ENCODE peak calls at places on chromosomes 13 and 19, in nine cellular contexts. Z is breast epithelium; C is GM12878; K is HFF-Myc; T is CD8-positive, alpha-beta T cell; X is fibroblast of lung; G is natural killer cell; I is brain microvascular endothelial cell; M is Peyer's patch. H is an unnamed sample.
A peak's percentile ranks its signal among the peaks of the same experiment; 100 is the strongest.

GRCh38 chr13:59266478-59267063 is 897.2 kb downstream of the DIAPH3 start:
- DNase-seq in Z (no peak), K (no peak), X (no peak), M (no peak), I (no peak), C (no peak), T (no peak), G (no peak), H (no peak)

GRCh38 chr13:69296130-69296529 is 811.5 kb upstream of the ATXN8OS start:
- DNase-seq in C (no peak), T (no peak), M (no peak), K (no peak), G (no peak), I (no peak), Z (no peak), X (no peak), H (no peak)

GRCh38 chr19:10389863-10390262 is 9.5 kb upstream of the TYK2 start:
- DNase-seq in I (no peak), T (no peak), C (no peak), M (no peak), K (no peak), Z (no peak), G (no peak), X (no peak), H (peak; percentile 18)

GRCh38 chr19:35124098-35125060 is 8.8 kb downstream of the FXYD3 start:
- DNase-seq in Z (peak; percentile 88), X (peak; percentile 91), K (peak; percentile 71), G (peak; percentile 75), C (peak; percentile 76), I (peak; percentile 81), M (peak; percentile 81), T (peak; percentile 80), H (peak; percentile 96)

GRCh38 chr13:100098445-100099116 is 9.7 kb downstream of the PCCA start:
- DNase-seq in T (no peak), K (no peak), Z (no peak), X (peak; percentile 16), I (no peak), C (no peak), G (no peak), M (no peak), H (no peak)

GRCh38 chr13:94579063-94579462 is 16.9 kb downstream of the TGDS start:
- DNase-seq in G (no peak), K (no peak), Z (no peak), I (no peak), T (no peak), C (no peak), X (no peak), M (no peak), H (no peak)

GRCh38 chr19:18418725-18419194 is 438 bp upstream of the SSBP4 start:
- DNase-seq in G (peak; percentile 64), T (no peak), K (no peak), I (no peak), Z (no peak), X (no peak), C (no peak), M (no peak), H (no peak)

GRCh38 chr13:53004605-53005004 is 24.0 kb upstream of the OLFM4 start:
- DNase-seq in Z (no peak), M (no peak), C (no peak), X (no peak), I (no peak), K (no peak), T (no peak), G (no peak), H (no peak)

GRCh38 chr13:66624302-66624701 is 605.8 kb downstream of the PCDH9 start:
- DNase-seq in G (no peak), M (no peak), X (no peak), C (no peak), K (no peak), I (no peak), Z (no peak), T (no peak), H (no peak)

GRCh38 chr19:6092329-6093286 is 17.7 kb downstream of the RFX2 start:
- DNase-seq in T (no peak), K (no peak), I (peak; percentile 73), M (no peak), G (no peak), Z (peak; percentile 88), C (no peak), X (peak; percentile 71), H (no peak)

GRCh38 chr13:99215466-99215865 is 14.8 kb downstream of the UBAC2 start:
- DNase-seq in Z (no peak), C (no peak), M (peak; percentile 49), G (peak; percentile 46), I (no peak), K (no peak), T (peak; percentile 53), X (no peak), H (no peak)

GRCh38 chr19:5086725-5087439 is 118.0 kb downstream of the KDM4B start:
- DNase-seq in I (no peak), M (no peak), X (no peak), T (no peak), K (no peak), C (no peak), G (no peak), Z (no peak), H (no peak)

GRCh38 chr13:67353891-67354459 is 123.8 kb upstream of the PCDH9 start:
- DNase-seq in K (no peak), I (no peak), T (no peak), C (no peak), M (no peak), G (no peak), Z (no peak), X (peak; percentile 39), H (no peak)

GRCh38 chr13:31209172-31209818 is 9.5 kb downstream of the B3GLCT start:
- DNase-seq in G (no peak), X (peak; percentile 46), K (no peak), M (no peak), C (no peak), Z (peak; percentile 18), I (no peak), T (no peak), H (no peak)

GRCh38 chr19:2221918-2222317 is 14.2 kb downstream of the PLEKHJ1 start:
- DNase-seq in C (no peak), T (no peak), Z (no peak), G (no peak), K (no peak), M (no peak), X (no peak), I (no peak), H (no peak)
- TF ChIP-seq CTCF in C (peak; percentile 22), T (no peak), Z (no peak), G (no peak), K (no peak), M (no peak), X (peak; percentile 20), I (peak; percentile 63), H (no peak)

GRCh38 chr19:28980236-28980868 is 232.6 kb downstream of the UQCRFS1 start:
- DNase-seq in K (no peak), C (no peak), Z (no peak), M (no peak), T (no peak), I (peak; percentile 45), X (no peak), G (no peak), H (no peak)
- TF ChIP-seq CTCF in K (no peak), C (no peak), Z (no peak), M (no peak), T (no peak), I (peak; percentile 56), X (peak; percentile 23), G (no peak), H (no peak)

GRCh38 chr19:3782903-3783302 is 3.3 kb downstream of the MATK start:
- DNase-seq in Z (no peak), C (no peak), X (no peak), T (no peak), M (no peak), K (no peak), G (no peak), I (no peak), H (no peak)

GRCh38 chr19:3785464-3785937 is 680 bp downstream of the MATK start:
- DNase-seq in G (no peak), T (no peak), C (no peak), Z (no peak), M (no peak), I (no peak), K (no peak), X (no peak), H (no peak)

GRCh38 chr19:3782330-3782729 is 3.9 kb downstream of the MATK start:
- DNase-seq in Z (no peak), I (no peak), K (no peak), M (no peak), C (no peak), G (no peak), X (no peak), T (no peak), H (no peak)

GRCh38 chr19:3784607-3785463 is 1.3 kb downstream of the MATK start:
- DNase-seq in C (no peak), M (no peak), I (no peak), Z (no peak), T (no peak), X (no peak), K (no peak), G (no peak), H (no peak)

DNA sequence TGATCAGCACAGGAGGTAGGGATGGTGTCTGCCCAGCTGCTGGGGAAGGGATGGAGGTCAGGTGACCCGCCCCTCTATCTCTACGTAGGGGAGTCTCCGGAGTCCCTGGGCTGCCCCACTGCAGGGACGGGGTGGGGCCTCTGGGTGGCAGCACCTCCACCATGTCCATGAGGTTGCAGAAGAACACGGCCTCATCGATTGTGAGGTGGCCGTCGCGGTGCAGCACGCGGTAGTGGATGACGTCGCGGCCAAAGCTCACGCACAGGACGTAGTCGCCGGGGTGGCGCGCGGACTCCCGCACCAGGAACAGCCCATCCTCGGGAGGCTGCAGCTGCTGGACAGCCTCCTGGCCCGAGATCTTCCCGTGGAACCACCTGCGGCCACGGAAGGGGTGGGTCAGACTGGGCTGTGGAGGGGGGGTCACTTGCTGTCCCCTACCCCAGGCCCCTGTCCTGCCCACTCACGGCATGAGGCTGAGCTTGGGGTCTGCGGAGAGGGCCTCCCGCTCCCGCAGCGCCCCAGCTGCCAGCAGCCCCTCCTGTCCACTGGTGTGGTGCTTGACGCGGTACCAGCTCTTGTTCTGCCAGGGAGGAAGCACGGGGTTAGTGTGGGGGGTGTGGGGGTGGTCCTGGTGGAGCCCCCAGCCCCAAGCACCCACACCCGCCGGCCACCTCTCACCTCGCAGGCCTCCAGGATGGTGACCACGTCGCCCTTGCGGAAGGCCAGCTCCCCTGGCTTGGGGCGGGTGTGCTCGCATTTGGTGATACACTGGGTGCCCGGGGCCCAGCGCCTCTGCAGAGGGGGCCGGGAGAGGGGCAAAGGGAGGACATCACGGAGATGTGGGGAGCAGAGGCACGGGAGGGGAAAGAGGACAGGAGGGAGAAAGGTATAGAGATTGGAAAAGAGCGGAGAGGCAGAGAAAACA is 2.3 kb downstream of the MATK start:
- DNase-seq in Z (no peak), K (no peak), I (no peak), G (peak; percentile 70), X (no peak), M (no peak), T (peak; percentile 30), C (no peak), H (no peak)
- TF ChIP-seq CTCF in Z (no peak), K (peak; percentile 24), I (peak; percentile 39), G (peak; percentile 72), X (peak; percentile 11), M (peak; percentile 26), T (peak; percentile 50), C (peak; percentile 11), H (peak; percentile 43)

GRCh38 chr13:41426047-41426446 is 31.3 kb upstream of the RGCC start:
- DNase-seq in I (no peak), Z (no peak), G (no peak), M (no peak), T (no peak), K (no peak), X (no peak), C (no peak), H (no peak)

GRCh38 chr13:41427700-41428099 is 29.6 kb upstream of the RGCC start:
- DNase-seq in X (no peak), C (no peak), I (no peak), G (no peak), T (no peak), Z (no peak), K (no peak), M (no peak), H (no peak)

GRCh38 chr13:41428155-41428554 is 29.2 kb upstream of the RGCC start:
- DNase-seq in I (no peak), X (no peak), G (no peak), C (no peak), K (no peak), M (no peak), T (peak; percentile 36), Z (no peak), H (peak; percentile 30)
- TF ChIP-seq CTCF in I (peak; percentile 69), X (peak; percentile 59), G (no peak), C (no peak), K (peak; percentile 4), M (no peak), T (peak; percentile 54), Z (no peak), H (no peak)

H was measured in GM13976.